ENCODE peak calls at places on chromosomes 6 and 20, in eight cellular contexts. F is cardiac muscle cell, Y is IMR-90, U is ascending aorta, X is A673, R is heart right ventricle, E is mesothelial cell of epicardium, Q is GM12878. W is an unnamed sample.

GRCh38 chr6:90393232-90393884 is 96.7 kb upstream of the BACH2 start:
- DNase-seq in F (peak), Y (peak), U (peak), X (peak), R (peak), E (no peak), Q (no peak), W (peak)

GRCh38 chr20:24630486-24631172 is 161.2 kb downstream of the SYNDIG1 start:
- DNase-seq in F (no peak), Y (no peak), U (peak), X (no peak), R (no peak), E (no peak), Q (no peak), W (no peak)

GRCh38 chr20:40511478-40511877 is 177.6 kb downstream of the MAFB start:
- DNase-seq in F (no peak), Y (no peak), U (peak), X (peak), R (no peak), E (no peak), Q (no peak), W (peak)

GRCh38 chr6:43867246-43867645 is 97.2 kb downstream of the VEGFA start:
- DNase-seq in F (no peak), Y (no peak), U (no peak), X (no peak), R (no peak), E (no peak), Q (no peak), W (no peak)

GRCh38 chr6:44064089-44064947 is 62.9 kb downstream of the MRPL14 start:
- DNase-seq in F (no peak), Y (peak), U (peak), X (no peak), R (peak), E (no peak), Q (no peak), W (peak)

GRCh38 chr6:92945799-92946198 is 473.6 kb downstream of the EPHA7 start:
- DNase-seq in F (no peak), Y (no peak), U (no peak), X (no peak), R (no peak), E (no peak), Q (no peak), W (no peak)

GRCh38 chr6:149560736-149561135 is 5.4 kb upstream of the GINM1 start:
- DNase-seq in F (peak), Y (no peak), U (no peak), X (peak), R (no peak), E (no peak), Q (no peak), W (no peak)

GRCh38 chr6:41636803-41637178 is 1.5 kb upstream of the MDFI start:
- DNase-seq in F (no peak), Y (no peak), U (no peak), X (peak), R (no peak), E (no peak), Q (no peak), W (no peak)

GRCh38 chr6:44457606-44458005 is 70.1 kb downstream of the CDC5L start:
- DNase-seq in F (no peak), Y (no peak), U (no peak), X (no peak), R (no peak), E (no peak), Q (no peak), W (no peak)

GRCh38 chr6:153062516-153062915 is 60.0 kb upstream of the MTRF1L start:
- DNase-seq in F (no peak), Y (no peak), U (no peak), X (no peak), R (no peak), E (no peak), Q (no peak), W (no peak)

GRCh38 chr20:34010405-34010895 is 16.7 kb downstream of the RALY start:
- DNase-seq in F (no peak), Y (no peak), U (no peak), X (no peak), R (no peak), E (no peak), Q (no peak), W (no peak)

GRCh38 chr20:13996265-13996664 is 949 bp downstream of the MACROD2 start:
- DNase-seq in F (no peak), Y (no peak), U (no peak), X (peak), R (no peak), E (no peak), Q (no peak), W (no peak)

GRCh38 chr6:90044182-90044832 is 150.0 kb downstream of the GJA10 start:
- DNase-seq in F (no peak), Y (peak), U (no peak), X (no peak), R (no peak), E (no peak), Q (no peak), W (no peak)

GRCh38 chr6:166515072-166515810 is 71.2 kb downstream of the RAMACL start:
- DNase-seq in F (no peak), Y (peak), U (no peak), X (peak), R (no peak), E (no peak), Q (no peak), W (peak)

GRCh38 chr6:33695451-33695855 is 16.0 kb downstream of the UQCC2 start:
- DNase-seq in F (no peak), Y (no peak), U (no peak), X (peak), R (no peak), E (no peak), Q (no peak), W (no peak)

GRCh38 chr20:1900321-1900791 is 5.1 kb downstream of the SIRPA start:
- DNase-seq in F (peak), Y (peak), U (no peak), X (peak), R (peak), E (no peak), Q (no peak), W (peak)

GRCh38 chr6:91678679-91679078 is 1091.8 kb upstream of the MAP3K7 start:
- DNase-seq in F (no peak), Y (no peak), U (no peak), X (no peak), R (no peak), E (no peak), Q (no peak), W (no peak)

GRCh38 chr6:72403413-72403812 is 218.5 kb upstream of the KCNQ5 start:
- DNase-seq in F (no peak), Y (no peak), U (no peak), X (no peak), R (no peak), E (no peak), Q (no peak), W (no peak)

GRCh38 chr6:43907789-43908472 is 137.9 kb downstream of the VEGFA start:
- DNase-seq in F (no peak), Y (no peak), U (no peak), X (no peak), R (no peak), E (no peak), Q (no peak), W (no peak)

GRCh38 chr6:145745861-145746260 is 10.5 kb upstream of the EPM2A start:
- DNase-seq in F (no peak), Y (no peak), U (no peak), X (no peak), R (no peak), E (no peak), Q (no peak), W (no peak)

GRCh38 chr6:13395272-13396237 is 67.2 kb upstream of the TBC1D7 start:
- DNase-seq in F (peak), Y (peak), U (peak), X (peak), R (peak), E (peak), Q (no peak), W (peak)

GRCh38 chr6:32529697-32530429 is at the start of gene HLA-DRB5:
- DNase-seq in F (no peak), Y (no peak), U (peak), X (no peak), R (peak), E (no peak), Q (peak), W (no peak)

GRCh38 chr6:54719633-54720032 is 126.9 kb upstream of the FAM83B start:
- DNase-seq in F (no peak), Y (no peak), U (no peak), X (peak), R (no peak), E (no peak), Q (no peak), W (no peak)

GRCh38 chr20:38555395-38555794 is 25.6 kb upstream of the ADIG start:
- DNase-seq in F (no peak), Y (no peak), U (no peak), X (no peak), R (no peak), E (no peak), Q (no peak), W (no peak)
- TF ChIP-seq CTCF in F (no peak), Y (no peak), U (no peak), X (no peak), R (no peak), E (no peak), Q (no peak), W (no peak)

GRCh38 chr6:160520043-160520904 is 143.8 kb downstream of the LPA start:
- DNase-seq in F (peak), Y (peak), U (peak), X (peak), R (peak), E (peak), Q (no peak), W (peak)
- TF ChIP-seq CTCF in F (no peak), Y (no peak), U (no peak), X (no peak), R (peak), E (peak), Q (peak), W (no peak)

GRCh38 chr6:160931378-160932343 is 59.9 kb upstream of the MAP3K4 start:
- DNase-seq in F (no peak), Y (no peak), U (no peak), X (no peak), R (no peak), E (no peak), Q (no peak), W (no peak)
- TF ChIP-seq CTCF in F (no peak), Y (no peak), U (no peak), X (no peak), R (no peak), E (no peak), Q (no peak), W (peak)

GRCh38 chr6:74857157-74857556 is 348.7 kb downstream of the COL12A1 start:
- DNase-seq in F (no peak), Y (no peak), U (no peak), X (no peak), R (no peak), E (no peak), Q (no peak), W (no peak)
- TF ChIP-seq CTCF in F (no peak), Y (no peak), U (no peak), X (no peak), R (no peak), E (no peak), Q (no peak), W (no peak)

GRCh38 chr20:61599061-61599930 is 347.2 kb downstream of the CDH4 start:
- DNase-seq in F (no peak), Y (no peak), U (no peak), X (peak), R (no peak), E (no peak), Q (no peak), W (no peak)
- TF ChIP-seq CTCF in F (no peak), Y (peak), U (no peak), X (peak), R (no peak), E (no peak), Q (no peak), W (no peak)

W was measured in AG09319.